ENCODE peak calls at places on chromosomes 2 and 18, in eight cellular contexts. I is IMR-90, R is GM12865, U is Caki2, T is GM23248, Q is B cell, D is NCI-H524, Y is activated T-cell treated with anti-CD3 and anti-CD28 coated beads for 1 hour. P is an unnamed sample.

GRCh38 chr2:27754831-27755230 is 16.7 kb upstream of the MRPL33 start:
- DNase-seq in I (no peak), R (no peak), U (no peak), T (no peak), Q (no peak), D (no peak), Y (no peak), P (no peak)

GRCh38 chr2:29222381-29223179 is 107.4 kb downstream of the CLIP4 start:
- DNase-seq in I (no peak), R (no peak), U (no peak), T (no peak), Q (no peak), D (no peak), Y (no peak), P (no peak)

GRCh38 chr2:235495373-235496238 is 1.8 kb downstream of the AGAP1 start:
- DNase-seq in I (no peak), R (no peak), U (no peak), T (peak; percentile 34), Q (no peak), D (peak; percentile 50), Y (no peak), P (no peak)

GRCh38 chr2:72300147-72300684 is 152.6 kb upstream of the CYP26B1 start:
- DNase-seq in I (no peak), R (no peak), U (no peak), T (no peak), Q (no peak), D (no peak), Y (no peak), P (no peak)

GRCh38 chr2:176454893-176455810 is 185.9 kb downstream of the MTX2 start:
- DNase-seq in I (peak; percentile 65), R (peak; percentile 76), U (peak; percentile 59), T (peak; percentile 75), Q (peak; percentile 69), D (peak; percentile 55), Y (peak; percentile 75), P (peak; percentile 43)

GRCh38 chr2:233531880-233532458 is 34.6 kb downstream of the USP40 start:
- DNase-seq in I (no peak), R (no peak), U (no peak), T (no peak), Q (no peak), D (no peak), Y (no peak), P (no peak)

GRCh38 chr2:172021955-172022354 is 22.2 kb downstream of the METAP1D start:
- DNase-seq in I (peak; percentile 37), R (no peak), U (peak; percentile 38), T (peak; percentile 65), Q (no peak), D (no peak), Y (no peak), P (no peak)

GRCh38 chr2:232455426-232456255 is at the start of gene ALPI:
- DNase-seq in I (no peak), R (no peak), U (no peak), T (no peak), Q (no peak), D (no peak), Y (no peak), P (no peak)

GRCh38 chr2:36889782-36890181 is 76.6 kb downstream of the STRN start:
- DNase-seq in I (peak; percentile 99), R (no peak), U (peak; percentile 33), T (peak; percentile 97), Q (no peak), D (no peak), Y (no peak), P (no peak)

GRCh38 chr2:205706769-205707375 is 24.6 kb downstream of the NRP2 start:
- DNase-seq in I (peak; percentile 97), R (peak; percentile 92), U (peak; percentile 94), T (peak; percentile 91), Q (peak; percentile 77), D (no peak), Y (no peak), P (no peak)

GRCh38 chr18:78993014-78993926 is 13.7 kb downstream of the SALL3 start:
- DNase-seq in I (no peak), R (no peak), U (no peak), T (no peak), Q (no peak), D (no peak), Y (no peak), P (no peak)

GRCh38 chr2:118120001-118120400 is 31.7 kb downstream of the INSIG2 start:
- DNase-seq in I (no peak), R (no peak), U (no peak), T (peak; percentile 82), Q (no peak), D (no peak), Y (no peak), P (no peak)

GRCh38 chr2:119862127-119862889 is 102.6 kb downstream of the PTPN4 start:
- DNase-seq in I (no peak), R (peak; percentile 61), U (peak; percentile 6), T (no peak), Q (no peak), D (no peak), Y (no peak), P (no peak)

GRCh38 chr2:241673189-241673663 is 13.4 kb downstream of the DTYMK start:
- DNase-seq in I (no peak), R (no peak), U (no peak), T (no peak), Q (no peak), D (no peak), Y (no peak), P (no peak)

GRCh38 chr2:219968685-219969345 is 341.4 kb downstream of the SLC4A3 start:
- DNase-seq in I (peak; percentile 9), R (no peak), U (peak; percentile 12), T (peak; percentile 68), Q (no peak), D (no peak), Y (no peak), P (no peak)

GRCh38 chr2:220531216-220531615 is 903.8 kb downstream of the SLC4A3 start:
- DNase-seq in I (no peak), R (no peak), U (no peak), T (no peak), Q (no peak), D (no peak), Y (no peak), P (no peak)

GRCh38 chr2:121018136-121019057 is 266.6 kb downstream of the TFCP2L1 start:
- DNase-seq in I (peak; percentile 34), R (no peak), U (no peak), T (no peak), Q (no peak), D (no peak), Y (no peak), P (no peak)

GRCh38 chr2:43121915-43122314 is 104.5 kb downstream of the ZFP36L2 start:
- DNase-seq in I (no peak), R (no peak), U (no peak), T (no peak), Q (no peak), D (no peak), Y (no peak), P (no peak)

GRCh38 chr2:85326406-85326945 is 1.3 kb downstream of the TGOLN2 start:
- DNase-seq in I (peak; percentile 43), R (peak; percentile 75), U (no peak), T (peak; percentile 64), Q (peak; percentile 68), D (no peak), Y (no peak), P (peak; percentile 36)

GRCh38 chr2:104853926-104854506 is at the start of gene POU3F3:
- DNase-seq in I (no peak), R (peak; percentile 37), U (peak; percentile 100), T (peak; percentile 24), Q (peak; percentile 32), D (peak; percentile 97), Y (no peak), P (no peak)

GRCh38 chr2:37985333-37985732 is 60.2 kb downstream of the RMDN2 start:
- DNase-seq in I (peak; percentile 69), R (peak; percentile 35), U (no peak), T (peak; percentile 82), Q (no peak), D (no peak), Y (no peak), P (no peak)

GRCh38 chr2:238449909-238450417 is 23.2 kb downstream of the ASB1 start:
- DNase-seq in I (peak; percentile 51), R (no peak), U (no peak), T (peak; percentile 74), Q (no peak), D (no peak), Y (no peak), P (no peak)